ENCODE peak calls at places on chromosomes 11 and 22, in seven cellular contexts. R, C, E, B, M, A and U are unnamed samples.

GRCh38 chr11:33774356-33775063 is at the start of gene FBXO3:
- DNase-seq in R (peak), C (peak), E (peak), B (peak), M (peak), A (peak), U (peak)

GRCh38 chr11:19869466-19869865 is 156.8 kb downstream of the NAV2 start:
- DNase-seq in R (no peak), C (no peak), E (no peak), B (no peak), M (no peak), A (no peak), U (no peak)

GRCh38 chr11:93737904-93738612 is 3.2 kb downstream of the TAF1D start:
- DNase-seq in R (peak), C (no peak), E (no peak), B (no peak), M (no peak), A (no peak), U (no peak)

GRCh38 chr11:69965821-69966582 is 112.1 kb upstream of the ANO1 start:
- DNase-seq in R (no peak), C (no peak), E (no peak), B (no peak), M (no peak), A (no peak), U (no peak)

GRCh38 chr11:36540998-36541397 is 26.8 kb upstream of the RAG1 start:
- DNase-seq in R (peak), C (no peak), E (no peak), B (no peak), M (peak), A (no peak), U (peak)

GRCh38 chr11:2699185-2699530 is 636 bp downstream of the KCNQ1OT1 start:
- DNase-seq in R (no peak), C (no peak), E (no peak), B (no peak), M (peak), A (no peak), U (no peak)

GRCh38 chr11:72389116-72389515 is 45.2 kb downstream of the CLPB start:
- DNase-seq in R (no peak), C (no peak), E (no peak), B (no peak), M (no peak), A (no peak), U (no peak)

GRCh38 chr11:29173660-29174062 is 843.2 kb downstream of the KCNA4 start:
- DNase-seq in R (peak), C (no peak), E (no peak), B (no peak), M (no peak), A (no peak), U (no peak)

GRCh38 chr11:123407124-123407995 is 22.7 kb upstream of the GRAMD1B start:
- DNase-seq in R (peak), C (peak), E (no peak), B (no peak), M (peak), A (peak), U (peak)

GRCh38 chr22:48579035-48579914 is 1248.4 kb downstream of the BRD1 start:
- DNase-seq in R (peak), C (no peak), E (no peak), B (peak), M (no peak), A (peak), U (no peak)

GRCh38 chr11:11979487-11980117 is 28.8 kb downstream of the DKK3 start:
- DNase-seq in R (peak), C (no peak), E (no peak), B (no peak), M (no peak), A (peak), U (no peak)

GRCh38 chr11:120339394-120339890 is 3.2 kb downstream of the ARHGEF12 start:
- DNase-seq in R (peak), C (no peak), E (no peak), B (peak), M (peak), A (peak), U (no peak)

GRCh38 chr11:133029096-133029495 is 503.2 kb downstream of the OPCML start:
- DNase-seq in R (no peak), C (no peak), E (no peak), B (no peak), M (no peak), A (no peak), U (no peak)

GRCh38 chr11:119677840-119678239 is 51.2 kb downstream of the NECTIN1 start:
- DNase-seq in R (no peak), C (no peak), E (no peak), B (no peak), M (no peak), A (no peak), U (no peak)

GRCh38 chr11:110373061-110373702 is 56.6 kb upstream of the FDX1 start:
- DNase-seq in R (peak), C (no peak), E (no peak), B (no peak), M (no peak), A (no peak), U (no peak)

GRCh38 chr11:134244593-134244992 is 8.6 kb downstream of the THYN1 start:
- DNase-seq in R (no peak), C (no peak), E (no peak), B (no peak), M (no peak), A (no peak), U (no peak)